ENCODE peak calls at places on chromosomes 6 and 20, in eight cellular contexts. C, L, Y, M, O, P, Q and F are unnamed samples.

GRCh38 chr20:6240059-6240458 is 117.2 kb upstream of the FERMT1 start:
- DNase-seq in C (no peak), Q (no peak), M (no peak), L (no peak), Y (no peak), P (no peak), O (no peak), F (no peak)

GRCh38 chr6:129646617-129647016 is 63.4 kb downstream of the ARHGAP18 start:
- DNase-seq in Q (no peak), O (no peak), M (no peak), Y (peak), L (no peak), P (no peak), C (no peak), F (no peak)

GRCh38 chr20:32532246-32532645 is 52.9 kb downstream of the NOL4L start:
- DNase-seq in O (no peak), P (no peak), C (no peak), Y (no peak), M (no peak), Q (no peak), L (no peak), F (no peak)

GRCh38 chr20:5614506-5614905 is 135.7 kb upstream of the SHLD1 start:
- DNase-seq in Y (no peak), L (no peak), Q (no peak), C (no peak), M (no peak), O (no peak), P (no peak), F (no peak)

GRCh38 chr6:35419431-35419830 is 32.7 kb upstream of the FANCE start:
- DNase-seq in Y (peak), C (no peak), M (no peak), L (no peak), P (peak), Q (no peak), O (peak), F (no peak)

GRCh38 chr20:57500941-57501340 is 24.0 kb downstream of the CTCFL start:
- DNase-seq in O (no peak), P (no peak), Q (no peak), L (no peak), M (no peak), C (no peak), Y (no peak), F (no peak)

GRCh38 chr6:41191569-41191968 is 9.4 kb downstream of the TREML2 start:
- DNase-seq in M (no peak), C (no peak), P (no peak), Y (peak), Q (no peak), L (no peak), O (peak), F (peak)

GRCh38 chr6:3960754-3961361 is 111.7 kb downstream of the FAM50B start:
- DNase-seq in C (no peak), Y (peak), O (no peak), L (no peak), Q (no peak), M (no peak), P (no peak), F (no peak)

GRCh38 chr6:43705996-43706395 is 18.4 kb upstream of the MRPS18A start:
- DNase-seq in Y (peak), Q (no peak), O (no peak), M (no peak), L (no peak), C (no peak), P (no peak), F (peak)

GRCh38 chr20:64224344-64225165 is 31.0 kb upstream of the PCMTD2 start:
- DNase-seq in L (no peak), P (no peak), C (no peak), O (no peak), M (peak), Q (no peak), Y (peak), F (no peak)

GRCh38 chr20:3168079-3168828 is 5.1 kb downstream of the LZTS3 start:
- DNase-seq in Y (no peak), C (no peak), L (no peak), O (no peak), Q (no peak), M (no peak), P (no peak), F (peak)

GRCh38 chr20:6116763-6117162 is 6.1 kb downstream of the FERMT1 start:
- DNase-seq in L (no peak), O (no peak), M (no peak), Q (no peak), P (no peak), C (no peak), Y (no peak), F (no peak)

GRCh38 chr6:19836799-19837510 is at the start of gene ID4:
- DNase-seq in C (peak), M (no peak), Y (peak), P (no peak), L (no peak), O (peak), Q (peak), F (peak)

GRCh38 chr6:17032595-17033591 is 69.0 kb upstream of the STMND1 start:
- DNase-seq in C (no peak), P (no peak), M (peak), O (no peak), Y (peak), Q (peak), L (no peak), F (no peak)

GRCh38 chr20:63060057-63060991 is 53.6 kb upstream of the BHLHE23 start:
- DNase-seq in Y (peak), M (peak), P (peak), O (no peak), L (no peak), Q (peak), C (peak), F (peak)

GRCh38 chr20:58497076-58497665 is 18.0 kb downstream of the APCDD1L start:
- DNase-seq in Y (no peak), P (no peak), O (no peak), C (no peak), L (no peak), M (no peak), Q (no peak), F (no peak)

GRCh38 chr20:3013771-3014170 is 29.7 kb upstream of the GNRH2 start:
- DNase-seq in Y (no peak), Q (no peak), M (no peak), O (no peak), P (no peak), L (no peak), C (no peak), F (no peak)

GRCh38 chr20:46346770-46347169 is 38.5 kb upstream of the CDH22 start:
- DNase-seq in C (peak), L (no peak), Y (no peak), P (no peak), M (no peak), O (no peak), Q (no peak), F (no peak)

GRCh38 chr6:14002176-14002947 is 77.6 kb downstream of the RNF182 start:
- DNase-seq in P (no peak), Q (no peak), L (no peak), O (no peak), M (no peak), Y (no peak), C (no peak), F (peak)

GRCh38 chr6:84026721-84027164 is 6.8 kb upstream of the MRAP2 start:
- DNase-seq in Q (no peak), Y (no peak), P (no peak), M (no peak), O (no peak), C (no peak), L (no peak), F (peak)

GRCh38 chr20:3782597-3782996 is 1.3 kb upstream of the SPEF1 start:
- DNase-seq in C (no peak), M (no peak), O (no peak), P (no peak), Q (no peak), Y (no peak), L (no peak), F (no peak)

GRCh38 chr20:44034451-44034850 is 119.8 kb downstream of the TOX2 start:
- DNase-seq in O (no peak), P (no peak), Y (no peak), C (no peak), L (no peak), Q (no peak), M (no peak), F (no peak)

GRCh38 chr20:38434310-38434741 is 802 bp downstream of the SNHG17 start:
- DNase-seq in Y (peak), L (no peak), P (peak), M (no peak), C (no peak), O (no peak), Q (no peak), F (peak)

GRCh38 chr6:21601932-21602390 is 8.4 kb downstream of the SOX4 start:
- DNase-seq in M (no peak), O (no peak), Y (no peak), Q (no peak), C (no peak), P (no peak), L (no peak), F (peak)

GRCh38 chr20:12927489-12927888 is 81.3 kb upstream of the SPTLC3 start:
- DNase-seq in M (no peak), C (no peak), O (no peak), P (no peak), Y (peak), Q (no peak), L (no peak), F (no peak)

GRCh38 chr20:45704969-45705637 is at the start of gene WFDC10B:
- DNase-seq in M (no peak), Y (no peak), C (no peak), L (no peak), P (no peak), Q (no peak), O (no peak), F (no peak)

GRCh38 chr6:39416728-39417127 is 94.2 kb upstream of the KCNK16 start:
- DNase-seq in Y (peak), P (no peak), L (no peak), Q (no peak), C (no peak), M (peak), O (peak), F (no peak)

GRCh38 chr20:33668087-33668790 is 1.5 kb downstream of the ACTL10 start:
- DNase-seq in C (peak), P (no peak), Y (no peak), L (no peak), M (peak), Q (peak), O (no peak), F (peak)

GRCh38 chr20:14116037-14116436 is 120.7 kb downstream of the MACROD2 start:
- DNase-seq in Y (no peak), C (no peak), P (no peak), Q (no peak), O (no peak), M (no peak), L (no peak), F (no peak)

GRCh38 chr6:163941471-163941980 is 527.0 kb downstream of the QKI start:
- DNase-seq in Q (no peak), C (no peak), O (no peak), P (no peak), L (no peak), Y (no peak), M (no peak), F (no peak)

GRCh38 chr6:161161889-161162624 is 111.8 kb downstream of the AGPAT4 start:
- DNase-seq in Q (no peak), L (no peak), O (no peak), Y (peak), M (no peak), C (no peak), P (no peak), F (no peak)

GRCh38 chr6:46044876-46045617 is 29.4 kb upstream of the CLIC5 start:
- DNase-seq in M (peak), L (no peak), Q (no peak), P (no peak), C (no peak), Y (peak), O (no peak), F (peak)

GRCh38 chr6:75145976-75146375 is 59.9 kb downstream of the COL12A1 start:
- DNase-seq in C (no peak), O (no peak), P (no peak), Y (no peak), L (no peak), Q (no peak), M (no peak), F (peak)

GRCh38 chr6:130473886-130474285 is 108.1 kb downstream of the TMEM200A start:
- DNase-seq in Q (no peak), P (no peak), C (no peak), O (no peak), Y (peak), M (peak), L (no peak), F (peak)

GRCh38 chr6:135481786-135482369 is 15.7 kb downstream of the AHI1 start:
- DNase-seq in Y (peak), Q (no peak), O (no peak), P (no peak), C (no peak), M (no peak), L (no peak), F (peak)